ENCODE peak calls at places on chromosomes 16 and 17, in four cellular contexts. C is tibial nerve, G is PC-9, B is WERI-Rb-1. U is an unnamed sample. For H3K9me3, the result is how much of the 10 kb centered on the place peaks cover.

GRCh38 chr16:81163671-81164070 is 67.5 kb upstream of the GCSH start:
- DNase-seq in G (no peak), C (no peak), B (no peak), U (no peak)

GRCh38 chr16:29804455-29805231 is 1.7 kb upstream of the MAZ start:
- DNase-seq in C (peak), B (peak), G (no peak), U (peak)

GRCh38 chr17:42632949-42633444 is 23.5 kb downstream of the TUBG1 start:
- DNase-seq in C (no peak), B (no peak), G (no peak), U (peak)

GRCh38 chr17:45332989-45333701 is 16.3 kb upstream of the MAP3K14 start:
- DNase-seq in C (no peak), B (no peak), G (no peak), U (no peak)

GRCh38 chr17:55795098-55795497 is 44.2 kb downstream of the PCTP start:
- DNase-seq in B (no peak), G (no peak), C (no peak), U (no peak)

GRCh38 chr17:81717049-81717765 is 5.1 kb downstream of the SLC25A10 start:
- DNase-seq in B (no peak), C (no peak), G (no peak), U (no peak)

GRCh38 chr17:74761931-74762330 is 13.5 kb downstream of the NHERF1 start:
- DNase-seq in C (no peak), B (no peak), G (no peak), U (no peak)

GRCh38 chr16:85465328-85466307 is 147.5 kb upstream of the GSE1 start:
- DNase-seq in C (no peak), B (no peak), G (peak), U (no peak)

GRCh38 chr17:83152221-83152744 is 72.9 kb downstream of the METRNL start:
- DNase-seq in C (no peak), G (no peak), B (no peak), U (no peak)

GRCh38 chr16:85746431-85747227 is 4.3 kb downstream of the C16orf74 start:
- DNase-seq in C (no peak), G (peak), B (no peak), U (no peak)

GRCh38 chr16:80852261-80852872 is 48.0 kb upstream of the CDYL2 start:
- DNase-seq in B (peak), C (no peak), G (no peak), U (no peak)

GRCh38 chr17:1484586-1485310 is 7.7 kb downstream of the MYO1C start:
- DNase-seq in B (peak), G (peak), C (no peak), U (peak)

GRCh38 chr16:84618428-84619102 is 687 bp upstream of the COTL1 start:
- DNase-seq in B (peak), C (no peak), G (peak), U (no peak)

GRCh38 chr16:9275386-9275785 is 183.9 kb downstream of the HAPSTR1 start:
- DNase-seq in G (peak), B (no peak), C (no peak), U (no peak)

GRCh38 chr16:14042706-14043105 is 28.4 kb upstream of the MRTFB start:
- DNase-seq in B (no peak), G (no peak), C (no peak), U (no peak)

GRCh38 chr16:19005561-19006445 is 22.1 kb downstream of the TMC7 start:
- DNase-seq in C (peak), B (no peak), G (peak), U (peak)

GRCh38 chr16:67897231-67897630 is 4.2 kb downstream of the PSKH1 start:
- DNase-seq in C (peak), B (no peak), G (no peak), U (no peak)

GRCh38 chr17:1568950-1569810 is 6.6 kb upstream of the PITPNA start:
- DNase-seq in G (no peak), C (no peak), B (no peak), U (no peak)

GRCh38 chr17:60631119-60631518 is 31.1 kb downstream of the PPM1D start:
- DNase-seq in C (no peak), B (no peak), G (no peak), U (no peak)

GRCh38 chr17:27762527-27763305 is 37.6 kb downstream of the NOS2 start:
- DNase-seq in B (peak), G (no peak), C (no peak), U (no peak)

GRCh38 chr17:54992797-54993639 is 24.5 kb downstream of the STXBP4 start:
- DNase-seq in C (no peak), G (peak), B (no peak), U (no peak)

GRCh38 chr16:85574672-85575475 is 38.2 kb upstream of the GSE1 start:
- DNase-seq in B (peak), G (no peak), C (no peak), U (peak)

GRCh38 chr17:56292010-56292409 is 138.7 kb downstream of the ANKFN1 start:
- DNase-seq in G (no peak), C (no peak), B (no peak), U (no peak)

GRCh38 chr17:79231766-79232287 is 157.2 kb downstream of the ENGASE start:
- DNase-seq in C (no peak), B (no peak), G (no peak), U (no peak)

GRCh38 chr16:81006472-81007311 is at the start of the genes CENPN and CMC2:
- DNase-seq in C (peak), G (peak), B (peak), U (peak)

GRCh38 chr17:66634193-66634592 is 200.7 kb upstream of the CACNG5 start:
- DNase-seq in B (no peak), G (no peak), C (no peak), U (no peak)

DNA sequence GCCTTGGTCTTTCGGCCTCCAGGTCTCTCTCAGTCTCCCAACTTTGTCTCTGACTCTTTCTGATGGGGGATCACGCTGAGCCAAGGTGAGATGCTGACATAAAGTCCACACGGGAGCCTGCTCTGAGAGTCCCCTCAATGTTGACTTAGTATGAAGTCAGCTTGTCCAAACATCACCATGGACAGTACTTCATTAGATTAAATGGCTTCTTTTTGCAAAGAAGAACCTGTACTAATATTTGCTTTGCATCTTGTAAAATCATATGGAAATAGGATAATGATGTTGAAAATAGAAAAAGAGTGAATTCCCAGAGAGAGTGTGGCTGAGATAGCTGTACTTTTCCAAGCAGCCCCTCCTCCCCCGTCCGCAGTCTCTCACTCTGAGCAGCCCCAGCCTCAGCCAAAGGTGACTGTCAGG is 56.7 kb upstream of the SIAH1 start:
- DNase-seq in B (no peak), G (no peak), C (no peak), U (no peak)
- H3K27ac ChIP-seq in B (no peak), G (no peak), C (no peak), U (no peak)

DNA sequence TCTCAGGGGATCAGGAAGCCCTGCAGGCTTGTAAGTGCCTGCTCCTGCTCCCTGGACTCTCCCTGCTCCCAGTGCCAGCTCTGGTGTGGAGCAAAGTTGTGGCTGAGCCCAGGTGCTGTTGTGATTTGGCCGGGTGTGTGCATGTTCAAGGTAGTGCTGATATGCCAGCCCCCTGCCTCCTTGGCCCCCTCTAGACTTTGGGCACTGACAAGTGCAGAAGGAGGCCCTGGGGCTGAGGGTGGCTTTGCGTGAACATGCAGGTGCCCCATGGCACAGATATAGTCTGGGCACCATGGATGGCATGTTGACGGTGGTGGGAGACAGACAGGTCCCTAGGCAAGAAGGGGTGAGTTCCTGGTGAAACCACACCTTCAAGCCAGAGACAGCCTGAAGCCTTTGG is 441.6 kb upstream of the CDH8 start:
- DNase-seq in C (no peak), G (no peak), B (no peak), U (no peak)
- H3K9me3 ChIP-seq in C (under half), G (under half), B (under half), U (under half)

DNA sequence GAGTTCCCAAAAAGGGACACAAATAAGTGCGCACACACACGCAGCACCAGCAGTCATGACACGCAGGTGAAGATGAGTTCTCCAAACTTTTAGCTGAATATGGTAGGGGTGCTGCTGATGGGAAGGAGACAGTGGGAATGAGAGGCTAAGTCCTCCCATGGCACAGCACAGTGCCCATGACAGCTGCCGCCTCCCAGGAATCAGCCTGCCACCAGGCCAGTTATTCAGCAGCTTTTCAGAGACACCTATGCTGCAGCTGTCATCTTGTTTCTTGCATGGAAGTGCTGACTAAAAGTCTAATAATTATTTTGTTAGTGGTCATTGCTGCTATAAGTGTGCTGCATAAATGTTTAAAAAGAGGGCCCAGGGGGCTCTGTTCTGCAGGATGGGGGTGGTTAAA is 12.2 kb downstream of the WFIKKN2 start:
- DNase-seq in B (no peak), C (no peak), G (peak), U (no peak)
- H3K27ac ChIP-seq in B (no peak), C (no peak), G (no peak), U (no peak)

DNA sequence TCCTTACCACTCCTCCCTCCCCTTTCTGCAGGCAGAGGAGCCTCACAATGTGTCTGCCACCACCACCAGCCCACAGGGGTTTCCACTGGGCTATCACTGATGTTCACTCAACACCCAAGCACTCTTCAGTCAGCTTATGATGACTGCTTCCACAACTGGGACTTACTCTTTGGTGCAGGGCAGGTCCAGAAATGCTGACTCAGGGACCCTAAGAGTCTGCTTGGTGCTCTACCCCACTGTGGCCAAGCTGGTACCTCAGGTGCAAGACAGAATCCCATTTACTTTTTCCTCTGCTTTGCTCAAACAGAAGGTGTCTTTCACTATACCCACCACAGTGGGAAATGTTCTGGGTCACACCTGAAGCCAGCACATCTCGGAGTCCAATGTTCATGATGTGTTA is 40.1 kb downstream of the ZNF267 start:
- DNase-seq in B (no peak), C (no peak), G (no peak), U (no peak)
- H3K9me3 ChIP-seq in B (under half), C (half or more), G (half or more), U (half or more)

GRCh38 chr17:3817851-3818605 is 17.0 kb upstream of the ITGAE start:
- DNase-seq in G (no peak), C (no peak), B (no peak), U (no peak)
- H3K27ac ChIP-seq in G (no peak), C (no peak), B (no peak), U (no peak)

GRCh38 chr17:17680477-17681186 is 626 bp upstream of the RAI1 start:
- DNase-seq in B (no peak), C (no peak), G (no peak), U (no peak)
- H3K9me3 ChIP-seq in B (under half), C (under half), G (under half), U (under half)

GRCh38 chr17:37309051-37309450 is 66.7 kb upstream of the C17orf78 start:
- DNase-seq in G (no peak), C (no peak), B (no peak), U (no peak)
- H3K27ac ChIP-seq in G (no peak), C (no peak), B (no peak), U (no peak)